ENCODE peak calls at places on chromosomes 6 and 20, in seven cellular contexts. A, L, V, U, X, H and D are unnamed samples.

GRCh38 chr20:36872857-36873256 is 3.1 kb upstream of the TLDC2 start:
- DNase-seq in A (no peak), L (no peak), V (no peak), U (peak; percentile 56), X (no peak), H (no peak), D (no peak)

GRCh38 chr6:52016918-52017748 is 70.3 kb downstream of the PKHD1 start:
- DNase-seq in A (no peak), L (no peak), V (no peak), U (no peak), X (no peak), H (no peak), D (no peak)

GRCh38 chr6:19664050-19664449 is 173.1 kb upstream of the ID4 start:
- DNase-seq in A (no peak), L (no peak), V (no peak), U (no peak), X (no peak), H (no peak), D (no peak)

GRCh38 chr20:37541326-37541725 is 13.7 kb upstream of the BLCAP start:
- DNase-seq in A (no peak), L (no peak), V (no peak), U (no peak), X (no peak), H (no peak), D (no peak)

GRCh38 chr20:57479196-57479595 is 45.7 kb downstream of the CTCFL start:
- DNase-seq in A (no peak), L (no peak), V (no peak), U (no peak), X (no peak), H (no peak), D (peak; percentile 28)

GRCh38 chr6:46526607-46527006 is 35.4 kb upstream of the RCAN2 start:
- DNase-seq in A (no peak), L (no peak), V (no peak), U (no peak), X (no peak), H (no peak), D (no peak)

GRCh38 chr20:39674842-39675241 is 712.7 kb downstream of the DHX35 start:
- DNase-seq in A (no peak), L (no peak), V (no peak), U (no peak), X (no peak), H (no peak), D (no peak)

GRCh38 chr6:170235726-170236125 is 55.2 kb downstream of the DLL1 start:
- DNase-seq in A (no peak), L (no peak), V (no peak), U (no peak), X (no peak), H (no peak), D (peak; percentile 19)

GRCh38 chr6:165616116-165616515 is 46.9 kb downstream of the PDE10A start:
- DNase-seq in A (no peak), L (no peak), V (peak; percentile 26), U (no peak), X (peak; percentile 8), H (no peak), D (no peak)

GRCh38 chr6:16135078-16135477 is 6.2 kb downstream of the MYLIP start:
- DNase-seq in A (no peak), L (no peak), V (no peak), U (no peak), X (no peak), H (no peak), D (no peak)

GRCh38 chr20:13644010-13644409 is 5.3 kb upstream of the TASP1 start:
- DNase-seq in A (peak; percentile 90), L (no peak), V (no peak), U (no peak), X (no peak), H (no peak), D (no peak)

GRCh38 chr6:105902401-105903031 is 183.6 kb upstream of the PRDM1 start:
- DNase-seq in A (peak; percentile 58), L (no peak), V (no peak), U (no peak), X (no peak), H (no peak), D (no peak)

GRCh38 chr6:87730310-87730709 is 28.3 kb upstream of the AKIRIN2 start:
- DNase-seq in A (no peak), L (peak; percentile 62), V (peak; percentile 38), U (peak; percentile 92), X (no peak), H (no peak), D (no peak)

GRCh38 chr6:132962936-132963579 is 148.7 kb downstream of the RPS12 start:
- DNase-seq in A (peak; percentile 39), L (peak; percentile 69), V (peak; percentile 67), U (peak; percentile 82), X (peak; percentile 82), H (peak; percentile 82), D (peak; percentile 26)

GRCh38 chr6:9405825-9406224 is 970.5 kb upstream of the SLC35B3 start:
- DNase-seq in A (peak; percentile 49), L (no peak), V (no peak), U (no peak), X (peak; percentile 6), H (no peak), D (no peak)

GRCh38 chr20:62493253-62493885 is 17.6 kb upstream of the GATA5 start:
- DNase-seq in A (no peak), L (no peak), V (no peak), U (no peak), X (no peak), H (no peak), D (no peak)

GRCh38 chr20:36540551-36541211 is 638 bp upstream of the MYL9 start:
- DNase-seq in A (no peak), L (no peak), V (no peak), U (peak; percentile 64), X (no peak), H (no peak), D (no peak)

GRCh38 chr6:33683051-33683571 is 28.4 kb downstream of the UQCC2 start:
- DNase-seq in A (no peak), L (no peak), V (no peak), U (no peak), X (no peak), H (no peak), D (no peak)

GRCh38 chr6:41201784-41202181 is 834 bp upstream of the TREML2 start:
- DNase-seq in A (no peak), L (no peak), V (no peak), U (no peak), X (no peak), H (no peak), D (no peak)

GRCh38 chr6:145015739-145016558 is 719.4 kb downstream of the EPM2A start:
- DNase-seq in A (peak; percentile 96), L (no peak), V (no peak), U (no peak), X (peak; percentile 88), H (no peak), D (no peak)

GRCh38 chr6:108558372-108559096 is 2.2 kb upstream of the FOXO3 start:
- DNase-seq in A (peak; percentile 98), L (peak; percentile 98), V (peak; percentile 97), U (peak; percentile 99), X (peak; percentile 99), H (peak; percentile 100), D (peak; percentile 99)

GRCh38 chr6:108556250-108556649 is 4.5 kb upstream of the FOXO3 start:
- DNase-seq in A (no peak), L (no peak), V (no peak), U (no peak), X (no peak), H (no peak), D (no peak)

GRCh38 chr6:108557494-108558371 is 3.0 kb upstream of the FOXO3 start:
- DNase-seq in A (no peak), L (peak; percentile 69), V (peak; percentile 64), U (peak; percentile 91), X (peak; percentile 51), H (peak; percentile 86), D (peak; percentile 75)

GRCh38 chr6:108555399-108556052 is 5.2 kb upstream of the FOXO3 start:
- DNase-seq in A (no peak), L (no peak), V (peak; percentile 44), U (peak; percentile 84), X (no peak), H (no peak), D (peak; percentile 89)

DNA sequence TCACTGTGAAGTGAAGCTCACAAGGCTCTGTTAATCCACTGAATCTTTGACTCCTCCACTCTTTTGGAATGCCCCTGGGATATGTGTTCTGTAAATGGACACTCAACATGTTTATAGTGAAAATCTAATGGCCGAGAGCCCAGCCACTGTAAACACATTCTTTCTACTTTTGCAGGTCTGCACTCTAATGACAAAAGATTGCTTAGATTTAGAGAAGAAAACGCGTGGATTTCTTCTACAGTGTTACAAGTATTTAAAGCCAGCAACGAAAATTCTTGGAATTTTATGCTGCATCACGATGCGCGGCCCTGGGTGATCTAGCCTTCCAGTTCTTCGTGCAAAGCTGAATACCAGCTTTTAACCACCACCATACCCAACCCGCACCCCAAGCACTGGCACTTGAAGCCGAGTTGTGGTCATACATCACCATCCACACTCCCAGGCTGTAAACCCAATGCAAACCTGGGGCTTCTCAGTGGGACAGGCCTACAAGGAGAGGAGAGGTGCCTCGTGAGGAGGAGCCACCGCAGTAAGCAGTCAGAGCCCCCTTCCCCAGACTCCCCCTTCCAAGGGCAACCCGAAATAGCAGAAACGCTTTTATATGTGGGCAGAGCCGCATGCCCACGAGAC is 3.7 kb upstream of the FOXO3 start:
- DNase-seq in A (no peak), L (no peak), V (no peak), U (no peak), X (no peak), H (no peak), D (no peak)
- H3K27ac ChIP-seq in A (peak overlapping the region; percentile 40), L (peak overlapping the region; percentile 100), V (peak overlapping the region; percentile 97), U (peak overlapping the region; percentile 95), X (no peak overlapping the region), H (peak overlapping the region; percentile 97), D (peak overlapping the region; percentile 97)

GRCh38 chr6:159065751-159066329 is 21.0 kb upstream of the TAGAP start:
- DNase-seq in A (no peak), L (no peak), V (no peak), U (no peak), X (no peak), H (no peak), D (no peak)
- H3K4me1 ChIP-seq in A (no peaks in the 10 kb centered on the region), L (no peaks in the 10 kb centered on the region), V (no peaks in the 10 kb centered on the region), U (no peaks in the 10 kb centered on the region), X (no peaks in the 10 kb centered on the region), H (no peaks in the 10 kb centered on the region), D (no peaks in the 10 kb centered on the region)

DNA sequence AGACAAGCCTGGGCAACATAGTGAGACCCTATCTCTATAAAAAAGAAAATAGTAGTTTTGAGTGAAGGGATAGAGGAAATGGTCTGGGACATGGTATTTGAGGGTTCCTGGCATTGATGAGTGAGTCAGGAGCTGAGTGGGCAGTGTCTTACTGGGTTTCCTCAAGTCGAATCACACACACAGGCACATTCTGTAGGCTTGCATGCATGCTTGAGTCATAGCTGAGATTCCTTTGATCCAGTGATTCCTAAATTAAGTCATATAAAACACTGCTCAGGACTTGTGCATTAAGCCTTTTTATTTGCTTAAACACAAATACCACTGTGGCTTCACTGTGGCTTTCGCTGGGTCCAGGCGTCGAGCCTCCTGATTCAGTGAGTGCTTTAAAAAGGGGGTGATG is 71.8 kb upstream of the TMEM181 start:
- DNase-seq in A (peak; percentile 100), L (no peak), V (no peak), U (no peak), X (peak; percentile 71), H (no peak), D (no peak)
- H3K27ac ChIP-seq in A (peak overlapping the region; percentile 60), L (no peak overlapping the region), V (no peak overlapping the region), U (no peak overlapping the region), X (peak overlapping the region; percentile 47), H (no peak overlapping the region), D (no peak overlapping the region)

DNA sequence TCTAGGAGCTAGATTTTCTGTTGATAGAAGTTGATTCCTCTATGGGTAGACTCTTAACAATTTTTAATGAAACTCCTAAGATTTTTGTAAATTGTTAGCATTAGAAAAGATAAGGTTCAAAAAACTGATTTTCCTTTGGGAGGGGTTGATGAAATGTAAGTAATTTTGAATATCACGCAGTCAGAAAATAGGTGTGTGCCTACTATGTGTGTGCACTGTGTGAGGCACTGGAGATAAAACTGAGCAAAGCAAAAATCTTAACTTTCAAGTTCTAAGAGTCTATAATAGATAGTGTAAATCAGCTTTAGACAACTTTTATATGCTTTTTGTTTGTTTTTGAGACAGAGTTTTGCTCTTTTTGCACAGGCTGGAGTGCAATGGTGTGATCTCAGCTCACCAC is 53.3 kb downstream of the FAM217A start:
- DNase-seq in A (no peak), L (no peak), V (no peak), U (no peak), X (no peak), H (no peak), D (no peak)
- H3K4me1 ChIP-seq in A (peaks cover 6% of the 10 kb centered on the region), L (peaks cover 14% of the 10 kb centered on the region), V (peaks cover 30% of the 10 kb centered on the region), U (peaks cover 53% of the 10 kb centered on the region), X (peaks cover 11% of the 10 kb centered on the region), H (peaks cover 11% of the 10 kb centered on the region), D (peaks cover 12% of the 10 kb centered on the region)